ENCODE peak calls at places on chromosome 19, in nine cellular contexts. One of them, this sample, is unnamed. For H3K4me1, the result is how much of the 10 kb centered on the place peaks cover.

GRCh38 chr19:14467391-14467790 is 7.8 kb downstream of the PTGER1 start:
- DNase-seq in OCI-LY7: no peak
- DNase-seq in HCT116: no peak
- DNase-seq in GM23248: no peak
- DNase-seq in GM23338: no peak
- DNase-seq in neural progenitor cell: no peak
- DNase-seq in PC-3: no peak
- DNase-seq in SK-N-SH: no peak
- DNase-seq in hepatocyte: no peak
- DNase-seq in this sample: no peak

GRCh38 chr19:33429891-33430673 is 56.6 kb downstream of the CEBPG start:
- DNase-seq in OCI-LY7: no peak
- DNase-seq in HCT116: no peak
- DNase-seq in GM23248: no peak
- DNase-seq in hepatocyte: no peak
- DNase-seq in PC-3: no peak
- DNase-seq in SK-N-SH: no peak
- DNase-seq in GM23338: no peak
- DNase-seq in neural progenitor cell: no peak
- DNase-seq in this sample: no peak

GRCh38 chr19:39193785-39194184 is 3.0 kb upstream of the NCCRP1 start:
- DNase-seq in hepatocyte: peak
- DNase-seq in OCI-LY7: no peak
- DNase-seq in HCT116: no peak
- DNase-seq in GM23338: no peak
- DNase-seq in neural progenitor cell: peak
- DNase-seq in SK-N-SH: no peak
- DNase-seq in GM23248: no peak
- DNase-seq in PC-3: no peak
- DNase-seq in this sample: no peak

GRCh38 chr19:48450863-48451262 is 4.5 kb upstream of the KCNJ14 start:
- DNase-seq in GM23248: no peak
- DNase-seq in SK-N-SH: peak
- DNase-seq in neural progenitor cell: no peak
- DNase-seq in hepatocyte: no peak
- DNase-seq in OCI-LY7: no peak
- DNase-seq in HCT116: no peak
- DNase-seq in PC-3: no peak
- DNase-seq in GM23338: no peak
- DNase-seq in this sample: no peak

GRCh38 chr19:11399667-11400066 is 15.6 kb upstream of the EPOR start:
- DNase-seq in PC-3: no peak
- DNase-seq in GM23248: no peak
- DNase-seq in GM23338: no peak
- DNase-seq in neural progenitor cell: no peak
- DNase-seq in SK-N-SH: no peak
- DNase-seq in HCT116: no peak
- DNase-seq in hepatocyte: no peak
- DNase-seq in OCI-LY7: no peak
- DNase-seq in this sample: no peak

GRCh38 chr19:15673176-15673654 is 328 bp downstream of the CYP4F12 start:
- DNase-seq in HCT116: no peak
- DNase-seq in OCI-LY7: no peak
- DNase-seq in GM23338: no peak
- DNase-seq in neural progenitor cell: no peak
- DNase-seq in hepatocyte: no peak
- DNase-seq in SK-N-SH: no peak
- DNase-seq in PC-3: no peak
- DNase-seq in GM23248: no peak
- DNase-seq in this sample: no peak

GRCh38 chr19:38544569-38545315 is 73.0 kb downstream of the MAP4K1 start:
- DNase-seq in neural progenitor cell: peak
- DNase-seq in SK-N-SH: no peak
- DNase-seq in HCT116: peak
- DNase-seq in GM23338: peak
- DNase-seq in hepatocyte: no peak
- DNase-seq in GM23248: peak
- DNase-seq in PC-3: no peak
- DNase-seq in OCI-LY7: peak
- DNase-seq in this sample: peak

GRCh38 chr19:35135389-35135909 is 590 bp upstream of the LGI4 start:
- DNase-seq in hepatocyte: peak
- DNase-seq in HCT116: peak
- DNase-seq in SK-N-SH: peak
- DNase-seq in neural progenitor cell: peak
- DNase-seq in GM23248: peak
- DNase-seq in OCI-LY7: peak
- DNase-seq in PC-3: peak
- DNase-seq in GM23338: peak
- DNase-seq in this sample: peak

GRCh38 chr19:50214699-50215543 is 11.5 kb downstream of the MYH14 start:
- DNase-seq in SK-N-SH: no peak
- DNase-seq in GM23248: no peak
- DNase-seq in OCI-LY7: no peak
- DNase-seq in hepatocyte: peak
- DNase-seq in GM23338: peak
- DNase-seq in neural progenitor cell: peak
- DNase-seq in HCT116: peak
- DNase-seq in PC-3: peak
- DNase-seq in this sample: no peak

GRCh38 chr19:18377026-18377425 is 8.9 kb upstream of the GDF15 start:
- DNase-seq in GM23338: no peak
- DNase-seq in hepatocyte: no peak
- DNase-seq in HCT116: no peak
- DNase-seq in GM23248: no peak
- DNase-seq in PC-3: peak
- DNase-seq in OCI-LY7: no peak
- DNase-seq in SK-N-SH: no peak
- DNase-seq in neural progenitor cell: no peak
- DNase-seq in this sample: no peak
- H3K27ac ChIP-seq in GM23338: no peak
- H3K27ac ChIP-seq in hepatocyte: peak
- H3K27ac ChIP-seq in HCT116: peak
- H3K27ac ChIP-seq in GM23248: no peak
- H3K27ac ChIP-seq in PC-3: peak
- H3K27ac ChIP-seq in OCI-LY7: no peak
- H3K27ac ChIP-seq in SK-N-SH: no peak
- H3K27ac ChIP-seq in neural progenitor cell: no peak
- H3K27ac ChIP-seq in this sample: no peak

GRCh38 chr19:6253886-6254285 is 25.9 kb downstream of the MLLT1 start:
- DNase-seq in GM23338: no peak
- DNase-seq in GM23248: no peak
- DNase-seq in hepatocyte: no peak
- DNase-seq in HCT116: no peak
- DNase-seq in OCI-LY7: no peak
- DNase-seq in PC-3: no peak
- DNase-seq in SK-N-SH: no peak
- DNase-seq in neural progenitor cell: no peak
- DNase-seq in this sample: no peak

GRCh38 chr19:6250909-6251308 is 28.9 kb downstream of the MLLT1 start:
- DNase-seq in PC-3: no peak
- DNase-seq in neural progenitor cell: no peak
- DNase-seq in GM23248: no peak
- DNase-seq in hepatocyte: no peak
- DNase-seq in HCT116: no peak
- DNase-seq in OCI-LY7: no peak
- DNase-seq in GM23338: no peak
- DNase-seq in SK-N-SH: no peak
- DNase-seq in this sample: no peak

GRCh38 chr19:6249296-6249695 is 30.5 kb downstream of the MLLT1 start:
- DNase-seq in HCT116: no peak
- DNase-seq in neural progenitor cell: no peak
- DNase-seq in hepatocyte: no peak
- DNase-seq in GM23248: no peak
- DNase-seq in OCI-LY7: peak
- DNase-seq in SK-N-SH: no peak
- DNase-seq in GM23338: no peak
- DNase-seq in PC-3: no peak
- DNase-seq in this sample: no peak

GRCh38 chr19:6250024-6250605 is 29.7 kb downstream of the MLLT1 start:
- DNase-seq in hepatocyte: no peak
- DNase-seq in PC-3: no peak
- DNase-seq in HCT116: no peak
- DNase-seq in OCI-LY7: no peak
- DNase-seq in GM23248: peak
- DNase-seq in SK-N-SH: no peak
- DNase-seq in neural progenitor cell: no peak
- DNase-seq in GM23338: no peak
- DNase-seq in this sample: no peak

DNA sequence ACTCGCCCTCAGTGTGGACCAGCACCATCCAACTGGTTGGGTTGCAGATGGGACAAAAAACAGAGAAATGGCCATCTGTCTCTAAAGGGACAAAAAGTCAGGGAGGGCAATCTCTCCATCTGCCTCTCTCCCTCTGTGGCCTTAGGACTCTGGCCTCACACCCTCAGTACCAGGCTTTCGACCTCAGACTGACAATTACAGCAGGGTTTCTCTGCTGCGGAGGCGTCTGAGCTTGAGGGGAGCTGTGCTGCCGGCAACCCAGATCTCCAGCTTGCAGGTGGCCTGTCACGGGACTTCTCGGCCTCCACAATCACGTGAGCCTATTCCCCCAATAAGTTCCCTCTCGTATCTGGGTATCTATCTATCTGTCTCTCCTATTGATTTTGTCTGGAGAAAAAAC is 27.7 kb downstream of the MLLT1 start:
- DNase-seq in GM23248: no peak
- DNase-seq in HCT116: no peak
- DNase-seq in OCI-LY7: no peak
- DNase-seq in SK-N-SH: no peak
- DNase-seq in hepatocyte: no peak
- DNase-seq in neural progenitor cell: no peak
- DNase-seq in PC-3: no peak
- DNase-seq in GM23338: no peak
- DNase-seq in this sample: no peak
- H3K4me1 ChIP-seq in GM23248: under half
- H3K4me1 ChIP-seq in HCT116: under half
- H3K4me1 ChIP-seq in OCI-LY7: under half
- H3K4me1 ChIP-seq in SK-N-SH: under half
- H3K4me1 ChIP-seq in hepatocyte: under half
- H3K4me1 ChIP-seq in neural progenitor cell: under half
- H3K4me1 ChIP-seq in PC-3: under half
- H3K4me1 ChIP-seq in GM23338: under half
- H3K4me1 ChIP-seq in this sample: under half

DNA sequence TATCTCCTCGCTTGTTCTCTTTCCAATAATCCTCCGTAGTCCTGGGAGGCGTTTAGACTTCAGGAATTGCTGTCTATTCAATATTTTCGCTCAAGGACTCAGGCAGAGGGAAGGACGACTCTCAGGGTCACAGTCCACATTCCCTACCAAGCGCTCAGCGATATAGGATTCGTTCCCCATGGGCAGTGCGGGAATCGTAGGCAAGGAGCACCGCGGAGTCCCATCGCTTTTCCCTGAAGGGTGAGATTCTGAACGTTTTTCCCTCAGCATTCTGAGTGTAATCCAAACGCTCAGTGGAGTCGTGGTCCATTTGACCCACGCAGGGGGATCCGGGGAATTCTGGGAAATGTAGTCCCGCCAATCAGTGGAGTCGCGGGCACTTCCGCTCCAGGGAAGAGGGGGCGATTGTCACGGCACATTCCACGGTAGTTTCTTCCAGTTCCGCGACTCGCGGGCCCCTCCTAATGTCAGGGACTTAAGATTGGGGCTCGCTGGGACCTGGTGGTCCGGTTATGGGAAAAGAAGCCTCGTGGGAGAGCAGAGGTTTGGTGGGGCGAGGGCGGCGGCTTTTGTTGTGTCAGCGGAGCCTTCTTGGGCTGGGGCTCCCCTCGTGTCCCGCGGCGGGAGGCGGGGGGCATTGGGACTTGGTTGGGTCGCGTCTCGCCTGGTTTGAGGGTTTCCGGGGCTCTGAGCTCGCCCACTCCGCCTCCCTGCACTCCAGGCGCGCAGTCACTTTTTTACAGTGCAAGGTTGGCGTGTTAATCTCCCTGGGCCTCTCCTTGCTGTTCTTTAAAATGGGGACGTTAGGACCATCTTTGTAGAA is at the start of gene ZNF234:
- DNase-seq in SK-N-SH: peak
- DNase-seq in OCI-LY7: no peak
- DNase-seq in neural progenitor cell: peak
- DNase-seq in GM23248: peak
- DNase-seq in GM23338: peak
- DNase-seq in HCT116: peak
- DNase-seq in hepatocyte: peak
- DNase-seq in PC-3: peak
- DNase-seq in this sample: no peak
- TF ChIP-seq EZH2phosphoT487 in SK-N-SH: no peak
- TF ChIP-seq EZH2phosphoT487 in OCI-LY7: no peak
- TF ChIP-seq EZH2phosphoT487 in neural progenitor cell: no peak
- TF ChIP-seq EZH2phosphoT487 in GM23248: no peak
- TF ChIP-seq EZH2phosphoT487 in GM23338: no peak
- TF ChIP-seq EZH2phosphoT487 in HCT116: no peak
- TF ChIP-seq EZH2phosphoT487 in hepatocyte: no peak
- TF ChIP-seq EZH2phosphoT487 in PC-3: no peak
- TF ChIP-seq EZH2phosphoT487 in this sample: no peak

GRCh38 chr19:17109962-17110598 is 34.5 kb downstream of the MYO9B start:
- DNase-seq in SK-N-SH: no peak
- DNase-seq in PC-3: no peak
- DNase-seq in hepatocyte: no peak
- DNase-seq in neural progenitor cell: no peak
- DNase-seq in HCT116: no peak
- DNase-seq in GM23248: no peak
- DNase-seq in OCI-LY7: no peak
- DNase-seq in GM23338: no peak
- DNase-seq in this sample: no peak

GRCh38 chr19:17111766-17112165 is 36.2 kb downstream of the MYO9B start:
- DNase-seq in neural progenitor cell: no peak
- DNase-seq in GM23338: no peak
- DNase-seq in PC-3: no peak
- DNase-seq in HCT116: no peak
- DNase-seq in hepatocyte: no peak
- DNase-seq in GM23248: no peak
- DNase-seq in OCI-LY7: no peak
- DNase-seq in SK-N-SH: no peak
- DNase-seq in this sample: no peak

GRCh38 chr19:17112271-17112670 is 36.7 kb downstream of the MYO9B start:
- DNase-seq in OCI-LY7: no peak
- DNase-seq in neural progenitor cell: no peak
- DNase-seq in SK-N-SH: no peak
- DNase-seq in hepatocyte: no peak
- DNase-seq in HCT116: no peak
- DNase-seq in GM23338: no peak
- DNase-seq in PC-3: no peak
- DNase-seq in GM23248: no peak
- DNase-seq in this sample: no peak

GRCh38 chr19:17109300-17109699 is 33.7 kb downstream of the MYO9B start:
- DNase-seq in neural progenitor cell: no peak
- DNase-seq in GM23248: no peak
- DNase-seq in HCT116: no peak
- DNase-seq in PC-3: no peak
- DNase-seq in SK-N-SH: no peak
- DNase-seq in GM23338: no peak
- DNase-seq in OCI-LY7: no peak
- DNase-seq in hepatocyte: no peak
- DNase-seq in this sample: no peak

GRCh38 chr19:17110599-17110966 is 35.0 kb downstream of the MYO9B start:
- DNase-seq in HCT116: no peak
- DNase-seq in PC-3: no peak
- DNase-seq in GM23338: no peak
- DNase-seq in hepatocyte: no peak
- DNase-seq in OCI-LY7: no peak
- DNase-seq in SK-N-SH: no peak
- DNase-seq in neural progenitor cell: no peak
- DNase-seq in GM23248: no peak
- DNase-seq in this sample: no peak
- H3K27ac ChIP-seq in HCT116: no peak
- H3K27ac ChIP-seq in PC-3: no peak
- H3K27ac ChIP-seq in GM23338: peak
- H3K27ac ChIP-seq in hepatocyte: no peak
- H3K27ac ChIP-seq in OCI-LY7: no peak
- H3K27ac ChIP-seq in SK-N-SH: no peak
- H3K27ac ChIP-seq in neural progenitor cell: no peak
- H3K27ac ChIP-seq in GM23248: peak
- H3K27ac ChIP-seq in this sample: no peak